ENCODE peak calls at places on chromosome 17, in eight cellular contexts. W is GM23338, M is memory B cell, B is neural crest cell, Z is mucosa of descending colon, Q is iPS DF 19.7, C is MM.1S, Y is HS-5. I is an unnamed sample.

GRCh38 chr17:18181358-18181757 is 2.3 kb upstream of the ALKBH5 start:
- DNase-seq in W (no peak), M (no peak), B (no peak), Z (no peak), Q (no peak), C (no peak), Y (no peak), I (no peak)

GRCh38 chr17:62692159-62692651 is 64.7 kb downstream of the MRC2 start:
- DNase-seq in W (no peak), M (no peak), B (no peak), Z (no peak), Q (no peak), C (no peak), Y (no peak), I (no peak)

GRCh38 chr17:82442643-82443464 is 7.7 kb downstream of the CYBC1 start:
- DNase-seq in W (no peak), M (no peak), B (no peak), Z (no peak), Q (no peak), C (no peak), Y (no peak), I (no peak)

GRCh38 chr17:82865996-82866395 is 26.2 kb upstream of the ZNF750 start:
- DNase-seq in W (no peak), M (no peak), B (no peak), Z (no peak), Q (no peak), C (no peak), Y (no peak), I (no peak)

GRCh38 chr17:55609737-55610201 is 98.5 kb upstream of the SMIM36 start:
- DNase-seq in W (no peak), M (no peak), B (no peak), Z (peak), Q (no peak), C (no peak), Y (no peak), I (no peak)

GRCh38 chr17:42052478-42052877 is 2.1 kb upstream of the C17orf113 start:
- DNase-seq in W (no peak), M (no peak), B (no peak), Z (no peak), Q (no peak), C (no peak), Y (no peak), I (no peak)

GRCh38 chr17:82791532-82791931 is 39.7 kb downstream of the TBCD start:
- DNase-seq in W (no peak), M (no peak), B (no peak), Z (no peak), Q (no peak), C (no peak), Y (peak), I (no peak)

GRCh38 chr17:66491665-66492064 is 189.3 kb downstream of the PRKCA start:
- DNase-seq in W (no peak), M (no peak), B (no peak), Z (no peak), Q (no peak), C (no peak), Y (no peak), I (no peak)

GRCh38 chr17:38628441-38628840 is 22.7 kb upstream of the SRCIN1 start:
- DNase-seq in W (peak), M (no peak), B (no peak), Z (no peak), Q (no peak), C (no peak), Y (no peak), I (peak)

GRCh38 chr17:19867654-19868395 is at the start of gene ULK2:
- DNase-seq in W (peak), M (peak), B (peak), Z (peak), Q (peak), C (peak), Y (no peak), I (peak)

GRCh38 chr17:45968732-45969131 is 30.3 kb upstream of the STH start:
- DNase-seq in W (no peak), M (no peak), B (no peak), Z (no peak), Q (no peak), C (no peak), Y (no peak), I (no peak)